ENCODE peak calls at places on chromosomes 5 and 9, in four cellular contexts. W is A549, Q is BE2C, V is neural progenitor cell. F is an unnamed sample.

GRCh38 chr5:139075066-139076050 is 122.8 kb downstream of the SIL1 start:
- DNase-seq in V (no peak), Q (no peak), W (no peak), F (no peak)

GRCh38 chr5:131180407-131180806 is 9.7 kb downstream of the LYRM7 start:
- DNase-seq in Q (no peak), W (no peak), V (no peak), F (no peak)

GRCh38 chr9:121253821-121254471 is 14.0 kb upstream of the GSN start:
- DNase-seq in W (no peak), Q (no peak), V (no peak), F (no peak)

GRCh38 chr5:61767231-61768080 is 435.4 kb downstream of the ZSWIM6 start:
- DNase-seq in V (no peak), Q (no peak), W (no peak), F (no peak)

GRCh38 chr9:134413890-134414731 is 87.9 kb downstream of the RXRA start:
- DNase-seq in W (peak; percentile 87), Q (peak; percentile 84), V (no peak), F (no peak)

GRCh38 chr5:54624671-54625583 is 107.4 kb downstream of the SNX18 start:
- DNase-seq in W (no peak), Q (no peak), V (no peak), F (no peak)

GRCh38 chr9:117074782-117075510 is 339.9 kb downstream of the ASTN2 start:
- DNase-seq in Q (peak; percentile 71), W (no peak), V (peak; percentile 50), F (no peak)

GRCh38 chr5:415928-416635 is 26.9 kb upstream of the EXOC3 start:
- DNase-seq in Q (no peak), W (no peak), V (peak; percentile 20), F (no peak)

GRCh38 chr5:59487068-59487686 is 406.3 kb downstream of the PDE4D start:
- DNase-seq in V (no peak), W (no peak), Q (no peak), F (no peak)

GRCh38 chr5:65925601-65926275 is 637 bp upstream of the ERBIN start:
- DNase-seq in V (peak; percentile 98), W (peak; percentile 69), Q (peak; percentile 92), F (peak; percentile 80)

GRCh38 chr5:176647870-176648466 is 684 bp downstream of the TSPAN17 start:
- DNase-seq in W (no peak), V (peak; percentile 59), Q (peak; percentile 77), F (no peak)

GRCh38 chr5:14008819-14009311 is 64.4 kb upstream of the DNAH5 start:
- DNase-seq in W (no peak), V (no peak), Q (no peak), F (no peak)

GRCh38 chr5:125470503-125470902 is 724.1 kb upstream of the ZNF608 start:
- DNase-seq in W (no peak), Q (no peak), V (no peak), F (no peak)

GRCh38 chr5:91865920-91866319 is 482.8 kb upstream of the ARRDC3 start:
- DNase-seq in V (peak; percentile 48), W (no peak), Q (no peak), F (no peak)

GRCh38 chr5:16350816-16351215 is 114.8 kb downstream of the ZNF622 start:
- DNase-seq in V (no peak), Q (no peak), W (no peak), F (no peak)

GRCh38 chr5:130520211-130520610 is 615.9 kb downstream of the CHSY3 start:
- DNase-seq in W (no peak), Q (no peak), V (peak; percentile 3), F (no peak)

GRCh38 chr9:4225291-4226119 is 74.4 kb downstream of the GLIS3 start:
- DNase-seq in V (no peak), Q (no peak), W (no peak), F (no peak)

GRCh38 chr9:94928696-94929372 is 202.3 kb downstream of the AOPEP start:
- DNase-seq in W (no peak), Q (no peak), V (no peak), F (no peak)

GRCh38 chr9:129275626-129276247 is 97.7 kb upstream of the IER5L start:
- DNase-seq in Q (no peak), W (no peak), V (no peak), F (no peak)

GRCh38 chr5:170348069-170348702 is 41.0 kb downstream of the KCNMB1 start:
- DNase-seq in W (no peak), V (peak; percentile 17), Q (no peak), F (no peak)

GRCh38 chr9:81759680-81760215 is 70.4 kb upstream of the TLE1 start:
- DNase-seq in V (no peak), Q (no peak), W (peak; percentile 66), F (no peak)

GRCh38 chr5:998975-999501 is 9.6 kb upstream of the NKD2 start:
- DNase-seq in W (no peak), V (no peak), Q (no peak), F (no peak)

GRCh38 chr5:1515921-1516571 is 7.7 kb downstream of the LPCAT1 start:
- DNase-seq in V (no peak), Q (no peak), W (peak; percentile 93), F (peak; percentile 2)

GRCh38 chr5:317086-317811 is 4.3 kb upstream of the AHRR start:
- DNase-seq in W (peak; percentile 82), Q (peak; percentile 82), V (peak; percentile 90), F (no peak)

GRCh38 chr5:68426609-68427008 is 211.1 kb downstream of the PIK3R1 start:
- DNase-seq in Q (no peak), V (no peak), W (no peak), F (no peak)

GRCh38 chr5:74272831-74273545 is 367.5 kb downstream of the ENC1 start:
- DNase-seq in Q (no peak), V (no peak), W (no peak), F (no peak)

GRCh38 chr9:31854187-31854586 is 530.3 kb upstream of the ACO1 start:
- DNase-seq in V (no peak), Q (no peak), W (no peak), F (no peak)

GRCh38 chr5:3995954-3996619 is 400.5 kb downstream of the IRX1 start:
- DNase-seq in W (no peak), V (no peak), Q (no peak), F (no peak)
- H3K9me3 ChIP-seq in W (no peaks in the 10 kb centered on the region), V (no peaks in the 10 kb centered on the region), Q (no peaks in the 10 kb centered on the region), F (peaks cover 3% of the 10 kb centered on the region)

DNA sequence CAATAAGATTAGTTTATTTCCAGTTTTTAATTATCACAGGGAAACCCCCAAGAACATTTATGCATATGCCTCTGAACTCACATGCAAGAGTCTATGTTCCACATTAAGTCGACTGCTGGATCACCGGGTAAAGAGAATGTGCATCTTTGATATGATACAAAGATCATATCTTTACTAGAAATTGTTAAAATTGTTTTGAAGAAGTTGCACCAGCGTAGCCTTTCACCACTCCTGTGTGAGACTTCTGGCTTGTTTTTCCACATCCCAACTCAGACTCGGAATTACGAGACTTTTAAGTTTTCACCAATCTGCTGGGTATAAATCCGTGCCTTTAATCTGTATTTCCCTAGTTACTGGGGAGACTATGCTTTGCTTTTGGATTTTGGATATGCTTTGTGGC is 113.2 kb downstream of the CEMIP2 start:
- DNase-seq in W (no peak), Q (no peak), V (no peak), F (no peak)
- H3K9me3 ChIP-seq in W (no peaks in the 10 kb centered on the region), Q (no peaks in the 10 kb centered on the region), V (no peaks in the 10 kb centered on the region), F (peaks cover 8% of the 10 kb centered on the region)

GRCh38 chr5:141258948-141259347 is 13.8 kb downstream of the PCDHB15 start:
- DNase-seq in V (no peak), Q (no peak), W (no peak), F (no peak)
- H3K9me3 ChIP-seq in V (peaks cover 63% of the 10 kb centered on the region), Q (peaks cover 17% of the 10 kb centered on the region), W (peaks cover 88% of the 10 kb centered on the region), F (peaks cover 31% of the 10 kb centered on the region)

GRCh38 chr5:172956228-172956627 is 3.0 kb upstream of the RPL26L1 start:
- DNase-seq in Q (no peak), V (no peak), W (no peak), F (no peak)

GRCh38 chr5:172952034-172952511 is 7.2 kb upstream of the RPL26L1 start:
- DNase-seq in W (no peak), Q (no peak), V (no peak), F (no peak)

GRCh38 chr5:172953776-172954189 is 5.4 kb upstream of the RPL26L1 start:
- DNase-seq in W (no peak), V (no peak), Q (no peak), F (no peak)

GRCh38 chr5:172954751-172955159 is 4.5 kb upstream of the RPL26L1 start:
- DNase-seq in Q (no peak), V (no peak), W (no peak), F (no peak)

GRCh38 chr5:172954277-172954676 is 4.9 kb upstream of the RPL26L1 start:
- DNase-seq in W (no peak), V (no peak), Q (no peak), F (no peak)
- H3K9me3 ChIP-seq in W (no peaks in the 10 kb centered on the region), V (no peaks in the 10 kb centered on the region), Q (no peaks in the 10 kb centered on the region), F (no peaks in the 10 kb centered on the region)

GRCh38 chr9:122619996-122620395 is 5.5 kb downstream of the OR1Q1 start:
- DNase-seq in V (no peak), W (no peak), Q (no peak), F (no peak)
- H3K9me3 ChIP-seq in V (peaks cover 14% of the 10 kb centered on the region), W (no peaks in the 10 kb centered on the region), Q (no peaks in the 10 kb centered on the region), F (no peaks in the 10 kb centered on the region)

GRCh38 chr9:137969008-137969407 is 91.4 kb downstream of the CACNA1B start:
- DNase-seq in W (no peak), Q (no peak), V (no peak), F (no peak)

GRCh38 chr9:137969685-137970084 is 92.1 kb downstream of the CACNA1B start:
- DNase-seq in V (no peak), Q (no peak), W (no peak), F (no peak)

GRCh38 chr9:137965177-137965795 is 87.7 kb downstream of the CACNA1B start:
- DNase-seq in W (no peak), V (no peak), Q (no peak), F (no peak)

GRCh38 chr9:137968235-137968634 is 90.7 kb downstream of the CACNA1B start:
- DNase-seq in W (peak; percentile 29), Q (no peak), V (peak; percentile 46), F (no peak)

GRCh38 chr9:137967280-137967943 is 89.8 kb downstream of the CACNA1B start:
- DNase-seq in W (no peak), V (no peak), Q (no peak), F (no peak)
- H3K9me3 ChIP-seq in W (no peaks in the 10 kb centered on the region), V (no peaks in the 10 kb centered on the region), Q (no peaks in the 10 kb centered on the region), F (no peaks in the 10 kb centered on the region)

DNA sequence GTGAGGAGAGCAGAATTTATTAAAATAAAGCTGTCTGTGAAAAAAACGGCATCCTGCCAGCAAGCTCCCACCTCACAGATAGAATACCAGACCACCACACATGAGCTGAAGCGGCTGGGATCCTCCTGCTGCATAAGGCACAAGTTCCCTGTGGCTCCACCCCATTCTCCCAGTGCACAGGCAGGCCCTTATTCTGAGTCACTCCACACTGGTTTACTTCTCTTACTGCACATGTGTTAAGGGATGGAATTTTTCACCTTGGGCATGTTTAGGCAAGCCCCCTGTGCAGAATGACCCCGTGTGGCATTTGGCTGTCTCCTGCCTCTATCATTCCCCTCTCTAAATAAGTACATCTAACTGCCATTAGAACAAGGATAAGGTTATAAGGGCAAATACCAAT is 115.0 kb upstream of the ELAVL2 start:
- DNase-seq in W (no peak), V (no peak), Q (no peak), F (no peak)
- H3K9me3 ChIP-seq in W (peaks cover 7% of the 10 kb centered on the region), V (peaks cover 21% of the 10 kb centered on the region), Q (no peaks in the 10 kb centered on the region), F (no peaks in the 10 kb centered on the region)

DNA sequence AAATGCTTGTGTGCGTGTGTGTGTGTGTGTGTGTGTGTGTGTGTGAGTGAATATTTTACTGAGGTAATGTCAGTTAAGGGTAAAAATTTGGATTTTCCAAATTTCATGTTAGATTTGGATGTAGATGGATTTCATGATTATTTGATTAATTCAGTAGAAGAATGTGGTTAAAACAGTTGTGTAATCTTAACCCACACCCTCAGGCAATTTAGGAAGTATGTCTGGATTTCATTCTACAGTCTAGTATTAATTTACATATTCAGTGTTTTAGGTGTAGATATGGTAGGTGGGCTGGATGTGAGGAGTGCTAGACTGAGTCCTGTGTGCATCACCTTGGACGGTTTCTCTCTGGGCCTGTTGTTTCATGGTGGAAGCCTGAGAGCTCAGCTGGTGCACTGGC is 99.1 kb upstream of the CKMT2 start:
- DNase-seq in W (no peak), V (no peak), Q (no peak), F (no peak)
- H3K9me3 ChIP-seq in W (peaks cover 9% of the 10 kb centered on the region), V (no peaks in the 10 kb centered on the region), Q (no peaks in the 10 kb centered on the region), F (no peaks in the 10 kb centered on the region)

F was measured in T-helper 17 cell.